ENCODE peak calls at places on chromosomes 5 and 9, in eight cellular contexts. U is SK-N-SH, A is OCI-LY7, G is GM23338, S is GM23248, C is hepatocyte, E is HCT116, P is MM.1S. N is an unnamed sample. For H3K9me2, the result is how much of the 10 kb centered on the place peaks cover.

GRCh38 chr5:123582570-123583293 is 70.8 kb downstream of the CSNK1G3 start:
- DNase-seq in P (no peak), C (no peak), U (no peak), G (peak), A (no peak), S (no peak), E (no peak), N (no peak)

GRCh38 chr9:73611072-73611471 is 459.4 kb downstream of the ANXA1 start:
- DNase-seq in S (no peak), U (no peak), G (no peak), E (no peak), A (no peak), P (no peak), C (no peak), N (peak)

GRCh38 chr5:2007906-2008437 is 125.2 kb upstream of the IRX4 start:
- DNase-seq in U (no peak), E (no peak), S (peak), A (no peak), C (no peak), G (peak), P (no peak), N (no peak)

GRCh38 chr9:70639853-70640814 is 225.7 kb upstream of the KLF9 start:
- DNase-seq in P (peak), C (peak), G (peak), A (peak), U (no peak), S (peak), E (peak), N (no peak)

GRCh38 chr5:966941-967340 is 41.7 kb upstream of the NKD2 start:
- DNase-seq in S (no peak), P (no peak), E (no peak), C (no peak), A (no peak), U (no peak), G (no peak), N (no peak)

GRCh38 chr9:121746411-121746810 is 95.0 kb downstream of the DAB2IP start:
- DNase-seq in G (no peak), S (no peak), C (no peak), P (no peak), U (no peak), E (no peak), A (no peak), N (no peak)

GRCh38 chr9:2559212-2560152 is 62.1 kb upstream of the VLDLR start:
- DNase-seq in U (peak), C (peak), A (no peak), G (peak), S (peak), E (no peak), P (no peak), N (peak)

GRCh38 chr5:84362061-84362720 is 22.5 kb downstream of the EDIL3 start:
- DNase-seq in E (no peak), U (no peak), C (no peak), P (no peak), S (no peak), G (no peak), A (no peak), N (no peak)

GRCh38 chr9:9912459-9912858 is 700.3 kb downstream of the PTPRD start:
- DNase-seq in P (peak), S (no peak), E (no peak), C (no peak), U (peak), G (peak), A (peak), N (no peak)

GRCh38 chr9:122126340-122127333 is 32.9 kb downstream of the NDUFA8 start:
- DNase-seq in S (peak), P (no peak), A (no peak), U (peak), E (no peak), C (peak), G (peak), N (peak)

GRCh38 chr5:172770374-172770674 is 671 bp downstream of the DUSP1 start:
- DNase-seq in A (no peak), P (no peak), E (no peak), G (no peak), S (no peak), C (no peak), U (no peak), N (no peak)

GRCh38 chr5:123708074-123708806 is 196.3 kb downstream of the CSNK1G3 start:
- DNase-seq in G (no peak), C (no peak), P (no peak), U (no peak), S (peak), E (no peak), A (no peak), N (peak)

GRCh38 chr5:136014049-136014516 is 14.7 kb upstream of the TGFBI start:
- DNase-seq in S (peak), A (no peak), E (no peak), U (no peak), C (peak), G (no peak), P (no peak), N (no peak)

GRCh38 chr5:74056102-74056788 is 430.2 kb downstream of the ARHGEF28 start:
- DNase-seq in S (no peak), G (no peak), C (no peak), P (no peak), E (no peak), U (no peak), A (no peak), N (peak)

GRCh38 chr5:57176350-57176857 is 2.5 kb downstream of the GPBP1 start:
- DNase-seq in A (no peak), S (peak), P (peak), E (no peak), C (no peak), U (no peak), G (no peak), N (no peak)

GRCh38 chr9:83508072-83508471 is 30.1 kb downstream of the FRMD3 start:
- DNase-seq in P (no peak), U (no peak), E (no peak), G (no peak), A (no peak), C (no peak), S (no peak), N (no peak)

GRCh38 chr9:20563917-20564316 is 58.4 kb downstream of the MLLT3 start:
- DNase-seq in G (no peak), A (no peak), P (no peak), E (no peak), U (no peak), C (no peak), S (peak), N (no peak)

GRCh38 chr5:172855597-172856292 is 21.7 kb downstream of the ERGIC1 start:
- DNase-seq in P (no peak), U (peak), E (no peak), A (no peak), S (peak), C (no peak), G (no peak), N (no peak)

DNA sequence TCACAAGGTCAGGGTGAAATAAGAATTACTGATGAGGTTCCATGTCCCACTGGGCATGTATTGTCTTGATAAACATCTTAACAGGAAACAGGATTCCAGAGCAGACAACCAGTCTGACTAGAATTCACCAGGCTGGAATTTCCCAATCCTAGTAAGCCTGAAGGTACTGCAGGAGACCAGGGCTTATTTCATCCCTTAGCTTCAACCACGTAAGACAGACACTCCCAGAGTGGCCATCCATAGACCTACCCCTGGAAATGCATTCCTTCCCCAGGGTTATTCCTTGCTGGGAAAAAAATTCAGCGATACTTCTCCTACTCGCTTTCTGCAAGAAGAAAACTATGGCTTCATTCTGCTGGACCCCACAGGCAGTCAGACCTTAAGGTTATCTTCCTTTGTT is 785.4 kb downstream of the NR2F1-AS1 start:
- DNase-seq in P (no peak), E (no peak), S (no peak), G (peak), A (no peak), U (no peak), C (no peak), N (no peak)
- H3K9me2 ChIP-seq in P (under half), E (under half), S (under half), G (under half), A (under half), U (under half), C (under half), N (under half)

GRCh38 chr9:123923884-123924283 is 6.0 kb downstream of the DENND1A start:
- DNase-seq in A (no peak), E (no peak), U (no peak), C (no peak), S (no peak), G (no peak), P (no peak), N (no peak)

GRCh38 chr9:123923377-123923776 is 6.5 kb downstream of the DENND1A start:
- DNase-seq in A (no peak), C (no peak), P (no peak), G (no peak), S (no peak), U (no peak), E (no peak), N (no peak)

GRCh38 chr9:123924727-123925126 is 5.2 kb downstream of the DENND1A start:
- DNase-seq in S (peak), G (no peak), P (no peak), E (no peak), A (no peak), C (no peak), U (no peak), N (no peak)

GRCh38 chr9:123925161-123925560 is 4.8 kb downstream of the DENND1A start:
- DNase-seq in E (no peak), S (no peak), C (no peak), A (no peak), G (peak), U (no peak), P (no peak), N (no peak)

DNA sequence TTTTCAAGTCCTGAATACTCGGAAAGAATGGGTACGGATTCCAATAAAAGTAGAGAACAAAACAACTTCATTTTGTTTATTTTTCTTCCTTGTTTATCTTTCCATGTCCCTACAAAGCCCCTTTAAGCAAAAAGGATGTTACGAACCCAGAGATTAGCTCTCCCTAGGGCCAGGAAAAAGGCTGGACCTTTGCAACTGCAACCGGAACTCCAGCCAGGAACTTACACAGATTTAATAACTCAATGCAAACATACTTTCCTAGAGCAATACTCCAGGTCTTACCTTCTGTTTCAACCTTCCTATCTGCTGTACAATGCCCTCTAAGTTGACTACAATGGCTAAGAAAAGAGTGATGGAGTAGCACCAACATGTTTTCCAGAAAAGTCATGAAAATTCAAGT is 7.0 kb downstream of the DENND1A start:
- DNase-seq in A (no peak), U (no peak), S (no peak), C (no peak), G (no peak), E (no peak), P (no peak), N (no peak)
- H3K9me2 ChIP-seq in A (under half), U (under half), S (under half), C (under half), G (under half), E (under half), P (under half), N (under half)

DNA sequence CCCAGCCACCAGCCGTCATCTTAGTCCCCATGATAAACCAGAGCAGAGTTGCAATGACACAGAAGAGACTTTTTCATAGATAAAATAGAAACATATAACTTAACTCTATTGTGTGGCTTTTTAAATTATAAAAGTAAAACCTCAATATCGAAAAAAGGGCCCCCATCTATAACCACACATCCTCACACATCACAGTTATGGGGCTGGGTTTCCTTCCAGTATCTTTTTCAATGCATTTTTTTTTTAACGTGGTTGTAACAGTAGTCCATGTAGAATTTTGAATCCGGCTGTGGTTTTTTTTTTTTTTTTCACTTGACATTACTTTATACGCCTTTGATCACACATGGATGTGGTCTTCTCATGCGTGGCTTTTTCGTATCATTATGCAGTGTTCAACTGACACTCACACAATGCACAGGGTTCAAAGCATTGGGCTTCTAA is 77.4 kb downstream of the CFAP77 start:
- DNase-seq in S (no peak), U (no peak), P (no peak), G (no peak), E (no peak), C (no peak), A (no peak), N (no peak)
- H3K9me2 ChIP-seq in S (under half), U (under half), P (under half), G (under half), E (under half), C (under half), A (under half), N (under half)

GRCh38 chr5:113043491-113043931 is 66.9 kb downstream of the DCP2 start:
- DNase-seq in G (peak), S (peak), P (peak), A (peak), U (peak), E (no peak), C (peak), N (no peak)
- H3K9me2 ChIP-seq in G (under half), S (under half), P (under half), A (under half), U (under half), E (under half), C (under half), N (under half)

DNA sequence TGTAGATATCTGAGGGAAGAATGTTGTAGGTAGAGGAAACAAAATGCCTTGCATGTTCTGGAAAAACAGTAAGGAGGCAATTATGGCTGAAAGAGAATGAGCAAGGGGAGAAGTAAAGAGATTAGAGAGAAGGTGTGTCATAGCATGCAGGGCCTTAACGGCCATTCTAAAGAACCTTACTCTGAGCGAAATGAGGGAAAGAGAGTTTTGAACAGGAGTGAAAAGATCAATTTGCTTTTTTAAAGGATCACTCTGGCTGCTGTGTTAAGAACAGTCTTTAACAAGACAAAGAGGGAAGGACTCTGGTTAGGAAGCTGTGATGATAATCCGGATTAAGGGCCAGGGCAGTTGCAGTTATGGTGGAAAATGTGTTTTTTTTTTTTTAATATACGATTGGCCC is 22.6 kb downstream of the PTBP3 start:
- DNase-seq in P (no peak), U (no peak), G (peak), A (no peak), E (no peak), S (no peak), C (no peak), N (no peak)
- H3K9me2 ChIP-seq in P (under half), U (under half), G (under half), A (under half), E (under half), S (under half), C (under half), N (under half)

GRCh38 chr9:124773473-124774130 is 2.5 kb upstream of the NR6A1 start:
- DNase-seq in U (no peak), C (no peak), A (no peak), G (no peak), E (no peak), P (no peak), S (no peak), N (no peak)

GRCh38 chr9:124771867-124772621 is 933 bp upstream of the NR6A1 start:
- DNase-seq in E (peak), A (peak), S (peak), U (peak), C (peak), P (peak), G (peak), N (peak)

GRCh38 chr9:124776952-124777645 is at the start of gene OLFML2A:
- DNase-seq in U (peak), C (peak), S (peak), A (peak), G (peak), P (no peak), E (no peak), N (no peak)

GRCh38 chr9:124776613-124776951 is 351 bp upstream of the OLFML2A start:
- DNase-seq in C (no peak), U (no peak), S (no peak), P (no peak), E (no peak), A (no peak), G (peak), N (no peak)

GRCh38 chr9:124774131-124774978 is 2.6 kb upstream of the OLFML2A start:
- DNase-seq in G (peak), E (peak), C (peak), P (peak), U (peak), S (peak), A (peak), N (peak)
- H3K9me2 ChIP-seq in G (under half), E (under half), C (under half), P (under half), U (under half), S (under half), A (under half), N (under half)

GRCh38 chr5:87827561-87827960 is 414.8 kb upstream of the CCNH start:
- DNase-seq in S (peak), C (no peak), A (no peak), G (no peak), E (no peak), U (no peak), P (no peak), N (no peak)

GRCh38 chr5:87826507-87826906 is 413.8 kb upstream of the CCNH start:
- DNase-seq in S (no peak), G (no peak), U (no peak), A (no peak), P (no peak), E (no peak), C (no peak), N (no peak)

GRCh38 chr5:87828545-87829213 is 415.9 kb upstream of the CCNH start:
- DNase-seq in A (no peak), E (no peak), C (no peak), U (no peak), S (no peak), P (no peak), G (no peak), N (no peak)

GRCh38 chr5:87829214-87829551 is 416.5 kb upstream of the CCNH start:
- DNase-seq in G (no peak), S (peak), U (no peak), P (no peak), A (no peak), E (peak), C (peak), N (peak)

GRCh38 chr5:87831499-87831898 is 418.8 kb upstream of the CCNH start:
- DNase-seq in E (no peak), A (no peak), G (no peak), U (no peak), C (no peak), S (no peak), P (no peak), N (no peak)
- H3K9me2 ChIP-seq in E (under half), A (under half), G (under half), U (under half), C (under half), S (under half), P (under half), N (under half)

GRCh38 chr5:55363861-55364260 is 56.1 kb downstream of the MTREX start:
- DNase-seq in U (no peak), G (no peak), E (no peak), P (no peak), C (no peak), S (peak), A (no peak), N (no peak)
- H3K9me2 ChIP-seq in U (under half), G (under half), E (under half), P (under half), C (under half), S (under half), A (under half), N (under half)

N was measured in PC-9.